ENCODE peak calls at places on chromosomes 12 and 14, in five cellular contexts. S, O, X, P and Y are unnamed samples.
A peak's percentile ranks its signal among the peaks of the same experiment; 100 is the strongest.

GRCh38 chr14:90773196-90773486 is 43.1 kb downstream of the TTC7B start:
- DNase-seq in S (no peak), O (no peak), X (no peak), P (no peak), Y (no peak)

GRCh38 chr12:5273709-5274108 is 158.2 kb upstream of the NTF3 start:
- DNase-seq in S (no peak), O (no peak), X (no peak), P (no peak), Y (no peak)

GRCh38 chr12:70982286-70982685 is 61.7 kb upstream of the PTPRR start:
- DNase-seq in S (no peak), O (no peak), X (no peak), P (peak; percentile 38), Y (no peak)

GRCh38 chr12:68349083-68349700 is 17.0 kb upstream of the MDM1 start:
- DNase-seq in S (no peak), O (no peak), X (no peak), P (peak; percentile 22), Y (no peak)

GRCh38 chr14:102262894-102263462 is 42.0 kb downstream of the MOK start:
- DNase-seq in S (no peak), O (no peak), X (no peak), P (peak; percentile 60), Y (peak; percentile 90)

GRCh38 chr12:13165578-13166120 is 30.9 kb upstream of the EMP1 start:
- DNase-seq in S (peak; percentile 82), O (peak; percentile 62), X (peak; percentile 57), P (peak; percentile 78), Y (peak; percentile 50)

GRCh38 chr12:49831717-49832116 is 3.5 kb upstream of the NCKAP5L start:
- DNase-seq in S (no peak), O (no peak), X (no peak), P (no peak), Y (no peak)

GRCh38 chr12:131438874-131439273 is 272.0 kb upstream of the SFSWAP start:
- DNase-seq in S (no peak), O (no peak), X (no peak), P (no peak), Y (no peak)

GRCh38 chr14:84465890-84466289 is 1064.1 kb upstream of the FLRT2 start:
- DNase-seq in S (no peak), O (no peak), X (no peak), P (no peak), Y (no peak)

GRCh38 chr14:38855513-38855912 is 247.5 kb downstream of the SEC23A start:
- DNase-seq in S (no peak), O (no peak), X (no peak), P (no peak), Y (no peak)

GRCh38 chr12:84638811-84639368 is 273.7 kb downstream of the SLC6A15 start:
- DNase-seq in S (no peak), O (no peak), X (no peak), P (peak; percentile 36), Y (no peak)

GRCh38 chr14:104749111-104749649 is 3.8 kb upstream of the SIVA1 start:
- DNase-seq in S (peak; percentile 93), O (no peak), X (peak; percentile 44), P (peak; percentile 58), Y (no peak)

GRCh38 chr12:95143784-95144205 is 70.4 kb upstream of the NR2C1 start:
- DNase-seq in S (no peak), O (no peak), X (no peak), P (peak; percentile 40), Y (no peak)

GRCh38 chr12:108833355-108833733 is 24.0 kb downstream of the SSH1 start:
- DNase-seq in S (no peak), O (no peak), X (no peak), P (peak; percentile 90), Y (no peak)

GRCh38 chr12:99334737-99335136 is 312.8 kb upstream of the GARIN6 start:
- DNase-seq in S (no peak), O (no peak), X (no peak), P (no peak), Y (no peak)

GRCh38 chr14:61328629-61329262 is 7.4 kb downstream of the PRKCH start:
- DNase-seq in S (no peak), O (no peak), X (no peak), P (no peak), Y (no peak)
- H3K36me3 ChIP-seq in S (no peaks in the 10 kb centered on the region), O (no peaks in the 10 kb centered on the region), X (no peaks in the 10 kb centered on the region), P (no peaks in the 10 kb centered on the region), Y (no peaks in the 10 kb centered on the region)

DNA sequence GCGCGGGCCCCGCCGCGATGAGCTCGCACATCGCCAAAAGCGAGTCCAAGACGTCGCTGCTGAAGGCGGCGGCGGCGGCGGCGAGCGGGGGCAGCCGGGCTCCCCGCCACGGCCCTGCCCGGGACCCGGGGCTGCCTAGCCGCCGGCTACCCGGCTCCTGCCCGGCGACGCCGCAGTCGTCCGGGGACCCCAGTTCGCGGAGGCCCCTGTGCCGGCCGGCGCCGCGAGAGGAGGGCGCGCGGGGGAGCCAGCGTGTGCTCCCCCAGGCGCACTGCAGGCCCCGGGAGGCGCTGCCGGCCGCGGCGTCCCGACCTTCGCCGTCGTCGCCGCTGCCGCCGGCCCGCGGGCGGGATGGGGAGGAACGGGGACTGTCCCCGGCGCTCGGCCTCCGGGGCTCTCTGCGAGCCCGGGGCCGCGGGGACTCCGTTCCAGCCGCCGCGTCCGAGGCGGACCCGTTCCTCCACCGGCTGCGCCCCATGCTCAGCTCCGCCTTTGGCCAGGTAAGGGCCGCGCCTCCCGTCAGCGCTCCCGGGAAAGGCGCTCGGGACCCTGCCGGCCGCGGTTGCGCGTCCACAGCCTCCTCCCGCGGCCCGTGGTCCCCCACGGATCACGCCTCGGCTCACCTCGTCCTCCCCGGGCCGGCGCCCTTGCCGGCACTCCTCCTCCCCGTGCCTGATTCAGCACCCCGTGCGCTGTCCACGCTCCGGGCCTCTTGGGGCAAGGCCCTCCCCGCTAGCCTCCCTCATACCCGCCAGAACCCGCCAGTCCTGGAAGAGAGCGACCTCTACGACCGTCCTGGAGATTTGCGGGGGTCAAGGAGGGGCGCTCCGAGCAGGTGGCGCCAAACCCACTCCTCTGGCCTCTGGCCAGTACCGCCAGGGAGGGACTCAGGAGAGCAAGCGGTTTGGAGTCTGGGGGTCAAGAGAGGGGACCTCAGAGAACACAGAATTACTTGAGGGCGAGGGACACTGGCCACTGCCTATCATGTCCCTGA is 711 bp downstream of the CABP1 start:
- DNase-seq in S (peak; percentile 74), O (peak; percentile 68), X (no peak), P (peak; percentile 46), Y (no peak)
- H3K4me3 ChIP-seq in S (peak overlapping the region; percentile 39), O (peak overlapping the region; percentile 26), X (peak overlapping the region; percentile 18), P (no peak overlapping the region), Y (peak overlapping the region; percentile 48)

GRCh38 chr12:116068853-116069252 is 208.6 kb downstream of the MED13L start:
- DNase-seq in S (no peak), O (no peak), X (no peak), P (no peak), Y (no peak)

GRCh38 chr12:116068371-116068770 is 209.1 kb downstream of the MED13L start:
- DNase-seq in S (no peak), O (no peak), X (no peak), P (no peak), Y (no peak)

GRCh38 chr12:116069943-116070342 is 207.6 kb downstream of the MED13L start:
- DNase-seq in S (no peak), O (no peak), X (no peak), P (no peak), Y (no peak)

GRCh38 chr12:116066381-116067230 is 210.9 kb downstream of the MED13L start:
- DNase-seq in S (peak; percentile 57), O (peak; percentile 50), X (no peak), P (peak; percentile 48), Y (peak; percentile 58)

GRCh38 chr12:116067892-116068291 is 209.6 kb downstream of the MED13L start:
- DNase-seq in S (no peak), O (no peak), X (no peak), P (peak; percentile 28), Y (no peak)
- H3K4me1 ChIP-seq in S (peaks cover 3% of the 10 kb centered on the region), O (peaks cover 6% of the 10 kb centered on the region), X (peaks cover 20% of the 10 kb centered on the region), P (peaks cover 8% of the 10 kb centered on the region), Y (peaks cover 7% of the 10 kb centered on the region)

GRCh38 chr12:102171951-102172350 is 25.7 kb downstream of the PMCH start:
- DNase-seq in S (no peak), O (no peak), X (no peak), P (peak; percentile 9), Y (no peak)

GRCh38 chr12:102174761-102175160 is 22.9 kb downstream of the PMCH start:
- DNase-seq in S (no peak), O (no peak), X (no peak), P (no peak), Y (no peak)

GRCh38 chr12:102169922-102170698 is 27.5 kb downstream of the PMCH start:
- DNase-seq in S (no peak), O (no peak), X (peak; percentile 15), P (peak; percentile 63), Y (peak; percentile 18)

GRCh38 chr12:102172436-102172835 is 25.2 kb downstream of the PMCH start:
- DNase-seq in S (no peak), O (no peak), X (no peak), P (peak; percentile 64), Y (no peak)

DNA sequence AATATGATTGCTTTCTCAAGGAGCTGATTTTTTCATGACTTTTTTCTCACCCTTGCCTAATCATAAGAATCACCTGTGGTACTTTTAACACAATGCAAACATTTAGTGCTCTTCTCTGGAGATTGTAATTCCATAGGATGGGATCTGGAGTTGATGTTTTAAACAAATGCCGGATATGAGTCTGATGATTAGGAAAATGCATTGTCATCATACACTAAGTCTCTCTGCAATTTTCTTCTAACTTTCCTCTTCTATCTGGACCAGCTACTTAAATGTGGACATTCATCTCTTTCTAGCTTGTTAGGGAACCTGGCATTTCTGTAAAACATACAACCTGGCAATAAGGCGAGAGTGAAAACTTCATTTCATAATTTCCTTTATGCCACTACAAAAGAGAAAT is 23.5 kb downstream of the PMCH start:
- DNase-seq in S (no peak), O (no peak), X (no peak), P (no peak), Y (no peak)
- H3K36me3 ChIP-seq in S (no peaks in the 10 kb centered on the region), O (no peaks in the 10 kb centered on the region), X (no peaks in the 10 kb centered on the region), P (no peaks in the 10 kb centered on the region), Y (no peaks in the 10 kb centered on the region)

DNA sequence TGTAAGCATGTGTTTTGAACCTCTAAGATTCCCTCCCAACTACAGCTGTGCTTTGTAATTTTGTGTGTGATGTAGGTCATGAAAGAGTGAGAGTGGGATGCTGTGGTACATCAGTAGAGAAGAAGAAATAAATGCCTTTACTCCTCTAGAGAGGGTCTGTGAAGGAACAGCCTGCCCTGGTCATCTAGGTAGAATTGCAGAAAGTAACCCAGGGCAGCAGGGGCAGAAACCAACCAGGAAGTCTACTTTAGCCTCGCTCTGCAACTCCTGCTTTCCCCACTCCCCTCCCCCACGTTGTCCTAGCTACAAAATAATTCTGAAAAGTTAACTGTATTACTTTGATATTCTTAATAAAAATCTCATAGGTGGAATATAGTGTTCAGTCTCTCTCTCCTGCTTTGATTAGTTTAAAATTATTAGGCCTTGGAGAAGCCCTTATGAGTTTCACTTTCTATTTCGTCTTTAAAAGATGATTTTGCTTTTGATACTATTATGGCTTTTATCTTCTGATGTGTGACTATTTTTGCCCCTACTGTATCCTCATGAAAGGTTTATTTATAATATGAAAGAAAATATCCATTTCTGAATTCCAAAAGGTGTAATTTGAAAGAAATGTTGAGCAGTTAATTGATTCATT is 7.6 kb downstream of the TBK1 start:
- DNase-seq in S (no peak), O (no peak), X (no peak), P (no peak), Y (no peak)
- H3K4me3 ChIP-seq in S (peak overlapping the region; percentile 37), O (peak overlapping the region; percentile 27), X (no peak overlapping the region), P (no peak overlapping the region), Y (no peak overlapping the region)

DNA sequence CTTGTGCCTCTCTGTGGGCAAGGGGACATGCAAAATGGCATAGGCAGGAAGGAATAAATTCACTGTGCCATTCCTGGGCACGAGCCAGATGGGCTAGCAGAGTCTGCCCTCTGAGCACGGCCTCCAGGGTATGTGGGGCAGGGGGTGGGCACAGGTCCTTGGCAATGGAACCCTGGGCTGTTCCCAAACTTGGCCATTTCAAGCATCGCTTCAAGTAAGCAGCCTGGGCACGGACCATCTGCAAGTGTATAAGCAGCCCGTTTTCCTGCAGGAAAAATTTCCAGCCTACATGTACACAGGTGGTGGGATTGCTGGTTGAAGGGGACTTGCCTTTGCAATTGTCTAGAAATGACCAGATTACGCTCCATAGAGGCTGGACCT is 40.3 kb downstream of the CCDC85C start:
- DNase-seq in S (no peak), O (no peak), X (no peak), P (no peak), Y (no peak)
- H3K4me1 ChIP-seq in S (peaks cover 77% of the 10 kb centered on the region), O (peaks cover 16% of the 10 kb centered on the region), X (peaks cover 19% of the 10 kb centered on the region), P (peaks cover 40% of the 10 kb centered on the region), Y (peaks cover 80% of the 10 kb centered on the region)